ENCODE peak calls at places on chromosomes 6 and 20, in nine cellular contexts. U is CD8-positive, alpha-beta memory T cell; B is SJSA1; J is tibial nerve; Z is IMR-90; X is spleen; H is heart right ventricle; V is heart left ventricle; F is psoas muscle. Y is an unnamed sample. For H3K4me1 and H3K9me3, the result is how much of the 10 kb centered on the place peaks cover.

GRCh38 chr6:134312038-134312660 is 5.8 kb downstream of the SGK1 start:
- DNase-seq in U (no peak), B (no peak), J (no peak), Z (no peak), X (no peak), H (no peak), V (no peak), F (no peak), Y (no peak)

GRCh38 chr6:15386756-15387112 is 140.9 kb downstream of the JARID2 start:
- DNase-seq in U (no peak), B (no peak), J (no peak), Z (no peak), X (no peak), H (no peak), V (no peak), F (no peak), Y (no peak)

GRCh38 chr20:19974621-19975435 is 42.3 kb upstream of the NAA20 start:
- DNase-seq in U (no peak), B (peak), J (peak), Z (peak), X (peak), H (peak), V (peak), F (peak), Y (no peak)

GRCh38 chr6:119395192-119395591 is 45.6 kb upstream of the MAN1A1 start:
- DNase-seq in U (no peak), B (no peak), J (no peak), Z (no peak), X (no peak), H (no peak), V (no peak), F (no peak), Y (peak)

GRCh38 chr6:47188588-47189021 is 121.1 kb downstream of the TNFRSF21 start:
- DNase-seq in U (no peak), B (peak), J (no peak), Z (peak), X (no peak), H (no peak), V (no peak), F (no peak), Y (no peak)

GRCh38 chr6:47574789-47575188 is 97.2 kb downstream of the CD2AP start:
- DNase-seq in U (no peak), B (no peak), J (no peak), Z (no peak), X (no peak), H (no peak), V (no peak), F (no peak), Y (no peak)

GRCh38 chr6:15496345-15497131 is 166.3 kb downstream of the DTNBP1 start:
- DNase-seq in U (no peak), B (no peak), J (no peak), Z (no peak), X (no peak), H (no peak), V (peak), F (no peak), Y (no peak)

GRCh38 chr20:42442728-42443127 is 747.0 kb downstream of the PTPRT start:
- DNase-seq in U (no peak), B (no peak), J (no peak), Z (no peak), X (no peak), H (peak), V (no peak), F (no peak), Y (no peak)

GRCh38 chr6:45049188-45049843 is 278.8 kb upstream of the RUNX2 start:
- DNase-seq in U (no peak), B (peak), J (no peak), Z (peak), X (no peak), H (no peak), V (no peak), F (no peak), Y (peak)

GRCh38 chr6:163263196-163263595 is 151.3 kb upstream of the QKI start:
- DNase-seq in U (no peak), B (no peak), J (peak), Z (no peak), X (no peak), H (no peak), V (no peak), F (peak), Y (no peak)

GRCh38 chr6:14252271-14252850 is 134.8 kb downstream of the CD83 start:
- DNase-seq in U (no peak), B (no peak), J (no peak), Z (no peak), X (no peak), H (no peak), V (no peak), F (no peak), Y (no peak)

GRCh38 chr6:142551145-142551811 is 249.5 kb downstream of the ADGRG6 start:
- DNase-seq in U (no peak), B (no peak), J (no peak), Z (no peak), X (no peak), H (no peak), V (no peak), F (no peak), Y (no peak)

GRCh38 chr6:40011844-40012243 is 77.6 kb upstream of the MOCS1 start:
- DNase-seq in U (no peak), B (no peak), J (no peak), Z (no peak), X (no peak), H (no peak), V (no peak), F (no peak), Y (no peak)

GRCh38 chr20:61056627-61057312 is 195.3 kb upstream of the CDH4 start:
- DNase-seq in U (no peak), B (no peak), J (no peak), Z (no peak), X (no peak), H (no peak), V (no peak), F (no peak), Y (no peak)

GRCh38 chr6:138036955-138037592 is 70.1 kb downstream of the PERP start:
- DNase-seq in U (no peak), B (no peak), J (no peak), Z (peak), X (no peak), H (no peak), V (no peak), F (no peak), Y (no peak)

GRCh38 chr20:17749628-17749978 is 49.8 kb downstream of the BANF2 start:
- DNase-seq in U (no peak), B (no peak), J (no peak), Z (no peak), X (no peak), H (no peak), V (no peak), F (no peak), Y (no peak)
- H3K4me1 ChIP-seq in U (under half), B (under half), J (under half), Z (under half), X (under half), H (under half), V (under half), F (under half), Y (under half)

GRCh38 chr6:169894377-169894960 is 143.0 kb downstream of the ERMARD start:
- DNase-seq in U (no peak), B (no peak), J (no peak), Z (no peak), X (no peak), H (no peak), V (no peak), F (no peak), Y (no peak)
- H3K9me3 ChIP-seq in U (under half), B (under half), J (under half), Z (half or more), X (under half), H (under half), V (under half), F (under half), Y (under half)

DNA sequence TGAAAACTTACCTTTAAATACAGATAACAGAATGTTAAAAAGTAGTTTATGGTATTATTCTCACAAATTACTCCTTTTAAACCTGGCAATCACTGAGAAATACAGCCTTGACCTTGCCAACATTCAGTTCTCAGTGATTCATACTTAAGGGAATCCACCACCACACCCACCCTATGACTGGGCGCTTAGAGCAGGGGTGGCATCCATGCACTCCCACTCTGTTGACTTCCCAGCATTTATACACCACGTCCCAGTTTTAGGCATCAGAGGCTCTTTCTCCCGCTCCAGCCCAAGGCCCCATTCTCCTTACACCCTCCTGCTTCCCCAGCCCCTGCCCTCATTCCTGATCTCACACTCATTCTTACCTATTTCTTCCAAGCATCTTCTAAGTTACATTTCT is 16.3 kb downstream of the TRAF3IP2 start:
- DNase-seq in U (no peak), B (peak), J (no peak), Z (peak), X (no peak), H (no peak), V (no peak), F (peak), Y (no peak)
- H3K27ac ChIP-seq in U (no peak), B (peak), J (no peak), Z (peak), X (no peak), H (no peak), V (peak), F (peak), Y (no peak)

DNA sequence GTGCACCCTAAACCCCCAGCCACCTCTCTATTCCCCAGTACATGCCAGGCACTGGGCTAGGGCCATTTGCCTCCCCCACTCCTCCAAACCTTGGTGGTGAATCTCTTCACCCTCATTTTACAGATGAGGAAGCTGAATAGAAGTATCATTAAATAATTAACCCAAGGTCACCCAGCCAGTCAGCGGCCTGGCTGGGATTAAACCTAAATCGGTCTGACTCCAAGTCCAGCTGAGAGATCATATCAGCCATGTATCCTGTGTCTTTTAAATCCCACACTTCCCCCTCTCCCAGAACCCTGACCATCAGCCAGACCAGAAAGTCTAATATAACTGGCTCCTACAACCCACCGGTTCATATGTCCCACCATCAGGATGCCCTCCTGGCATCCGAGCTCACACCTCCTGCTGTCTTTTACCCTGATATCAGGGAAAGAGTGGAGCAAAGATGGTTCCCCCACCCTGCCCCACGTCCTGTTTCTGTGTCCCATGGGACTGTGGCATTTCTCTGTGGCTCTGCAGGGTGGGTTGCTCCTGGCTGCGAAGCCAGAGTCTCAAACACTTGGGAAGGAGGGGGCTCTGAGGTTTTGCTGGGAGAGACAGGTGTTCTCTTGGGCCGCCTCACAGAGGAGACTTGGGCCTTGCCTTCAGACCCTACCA is 145.3 kb downstream of the VEGFA start:
- DNase-seq in U (no peak), B (no peak), J (no peak), Z (no peak), X (no peak), H (no peak), V (no peak), F (no peak), Y (no peak)
- H3K4me1 ChIP-seq in U (under half), B (under half), J (under half), Z (under half), X (under half), H (under half), V (under half), F (under half), Y (under half)

GRCh38 chr20:59747671-59748515 is 143.6 kb downstream of the PHACTR3 start:
- DNase-seq in U (no peak), B (no peak), J (no peak), Z (no peak), X (peak), H (no peak), V (no peak), F (no peak), Y (no peak)

GRCh38 chr20:59744756-59745155 is 140.4 kb downstream of the PHACTR3 start:
- DNase-seq in U (no peak), B (no peak), J (no peak), Z (no peak), X (no peak), H (no peak), V (no peak), F (no peak), Y (no peak)

GRCh38 chr20:59745716-59746115 is 141.4 kb downstream of the PHACTR3 start:
- DNase-seq in U (no peak), B (no peak), J (no peak), Z (no peak), X (no peak), H (no peak), V (no peak), F (no peak), Y (no peak)

GRCh38 chr20:59745201-59745600 is 140.9 kb downstream of the PHACTR3 start:
- DNase-seq in U (no peak), B (no peak), J (no peak), Z (no peak), X (no peak), H (no peak), V (no peak), F (no peak), Y (no peak)

DNA sequence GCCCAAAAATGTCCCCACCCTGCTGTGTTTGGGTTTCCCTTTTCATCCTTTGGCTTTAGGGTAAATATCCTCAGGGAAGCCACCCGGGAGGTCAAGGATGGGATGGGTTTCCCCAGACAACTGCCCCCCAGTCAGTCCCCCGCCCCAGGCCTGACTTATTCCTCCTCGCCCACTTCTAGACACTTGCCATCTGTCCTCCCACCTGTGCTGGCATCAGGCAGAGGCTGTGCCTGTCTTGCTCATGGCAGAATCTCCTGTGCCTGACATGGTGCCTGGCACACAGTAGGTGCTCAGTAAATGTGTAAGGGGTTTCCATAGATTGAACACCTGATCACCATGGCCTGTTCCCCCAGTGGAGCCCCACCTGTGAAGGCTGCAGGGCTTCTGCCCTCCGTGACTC is 141.8 kb downstream of the PHACTR3 start:
- DNase-seq in U (no peak), B (no peak), J (no peak), Z (no peak), X (no peak), H (no peak), V (no peak), F (no peak), Y (no peak)
- H3K9me3 ChIP-seq in U (under half), B (under half), J (under half), Z (under half), X (under half), H (under half), V (under half), F (under half), Y (under half)

DNA sequence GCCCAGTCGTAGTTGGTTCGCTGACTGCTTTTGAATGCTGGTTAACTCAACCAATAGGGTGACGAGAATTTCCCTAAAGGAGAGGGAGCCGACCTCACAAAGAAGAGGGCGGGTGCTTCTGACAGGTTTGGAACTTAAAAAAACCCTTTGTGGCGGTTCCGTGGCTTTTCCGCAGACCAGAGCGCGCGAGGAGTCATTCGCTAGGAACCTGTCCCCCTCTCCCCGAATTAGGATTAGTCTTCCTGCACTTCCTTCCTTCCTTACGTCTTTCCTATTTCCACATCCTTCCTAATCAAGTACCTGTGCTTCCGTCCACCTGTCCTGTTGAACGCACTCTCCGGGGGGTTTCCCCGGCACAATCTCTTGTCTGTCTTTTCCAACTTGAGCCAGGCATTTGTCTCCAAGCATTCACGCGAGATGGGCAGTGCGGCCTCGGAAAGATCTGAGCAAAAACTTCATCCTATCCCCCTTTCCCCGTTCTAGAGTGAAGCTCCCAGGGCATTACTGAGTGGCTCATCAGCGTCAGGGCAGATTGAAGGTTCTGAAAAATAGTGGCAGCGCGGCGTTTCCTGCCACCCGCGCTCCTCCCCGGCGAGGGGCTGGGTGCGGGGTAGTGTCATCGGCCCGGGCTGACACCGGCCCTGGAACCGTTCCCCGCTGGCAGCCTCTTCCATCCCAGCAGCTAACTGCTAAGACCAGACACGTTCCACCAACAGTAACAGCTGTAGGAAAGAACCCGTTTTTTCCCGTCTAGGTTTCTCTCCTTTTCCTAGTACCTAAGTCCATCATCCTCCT is 1.5 kb upstream of the STXBP5 start:
- DNase-seq in U (peak), B (peak), J (peak), Z (peak), X (peak), H (peak), V (peak), F (peak), Y (peak)
- H3K27ac ChIP-seq in U (peak), B (peak), J (peak), Z (peak), X (peak), H (peak), V (peak), F (peak), Y (peak)